ENCODE peak calls at places on chromosomes 12 and 14, in seven cellular contexts. One of them, this sample, is unnamed.

GRCh38 chr14:61608245-61609142 is 86.8 kb upstream of the HIF1A start:
- DNase-seq in HFF-Myc: no peak
- DNase-seq in A549: no peak
- DNase-seq in ovary: no peak
- DNase-seq in CD4-positive, alpha-beta T cell: no peak
- DNase-seq in AG04450: no peak
- DNase-seq in transverse colon: no peak
- DNase-seq in this sample: peak; percentile 85

GRCh38 chr14:55582741-55583140 is 2.7 kb downstream of the KTN1 start:
- DNase-seq in ovary: no peak
- DNase-seq in A549: no peak
- DNase-seq in AG04450: no peak
- DNase-seq in HFF-Myc: no peak
- DNase-seq in CD4-positive, alpha-beta T cell: no peak
- DNase-seq in transverse colon: no peak
- DNase-seq in this sample: no peak

GRCh38 chr12:5172886-5173285 is 129.2 kb downstream of the KCNA5 start:
- DNase-seq in transverse colon: no peak
- DNase-seq in A549: no peak
- DNase-seq in HFF-Myc: no peak
- DNase-seq in AG04450: no peak
- DNase-seq in CD4-positive, alpha-beta T cell: no peak
- DNase-seq in ovary: no peak
- DNase-seq in this sample: no peak

GRCh38 chr12:48021485-48022179 is 17.4 kb upstream of the COL2A1 start:
- DNase-seq in HFF-Myc: no peak
- DNase-seq in ovary: no peak
- DNase-seq in A549: no peak
- DNase-seq in AG04450: no peak
- DNase-seq in transverse colon: peak; percentile 55
- DNase-seq in CD4-positive, alpha-beta T cell: no peak
- DNase-seq in this sample: no peak

GRCh38 chr12:29732211-29732992 is 51.3 kb downstream of the TMTC1 start:
- DNase-seq in AG04450: no peak
- DNase-seq in ovary: no peak
- DNase-seq in HFF-Myc: no peak
- DNase-seq in transverse colon: no peak
- DNase-seq in A549: no peak
- DNase-seq in CD4-positive, alpha-beta T cell: no peak
- DNase-seq in this sample: peak; percentile 35

GRCh38 chr14:27890259-27890658 is 876.3 kb upstream of the FOXG1 start:
- DNase-seq in CD4-positive, alpha-beta T cell: no peak
- DNase-seq in AG04450: no peak
- DNase-seq in HFF-Myc: no peak
- DNase-seq in ovary: no peak
- DNase-seq in transverse colon: no peak
- DNase-seq in A549: no peak
- DNase-seq in this sample: no peak

GRCh38 chr12:32533971-32534590 is 134.7 kb downstream of the FGD4 start:
- DNase-seq in HFF-Myc: peak; percentile 74
- DNase-seq in transverse colon: peak; percentile 78
- DNase-seq in AG04450: peak; percentile 95
- DNase-seq in CD4-positive, alpha-beta T cell: no peak
- DNase-seq in ovary: peak; percentile 53
- DNase-seq in A549: peak; percentile 61
- DNase-seq in this sample: peak; percentile 95

GRCh38 chr14:69314327-69314726 is 54.4 kb downstream of the GALNT16 start:
- DNase-seq in HFF-Myc: no peak
- DNase-seq in CD4-positive, alpha-beta T cell: no peak
- DNase-seq in transverse colon: no peak
- DNase-seq in ovary: no peak
- DNase-seq in AG04450: no peak
- DNase-seq in A549: no peak
- DNase-seq in this sample: no peak

GRCh38 chr14:91412939-91413338 is 4.7 kb downstream of the CCDC88C start:
- DNase-seq in ovary: no peak
- DNase-seq in HFF-Myc: no peak
- DNase-seq in AG04450: no peak
- DNase-seq in A549: no peak
- DNase-seq in CD4-positive, alpha-beta T cell: no peak
- DNase-seq in transverse colon: no peak
- DNase-seq in this sample: no peak

GRCh38 chr14:95382747-95383146 is 63.0 kb upstream of the CLMN start:
- DNase-seq in A549: no peak
- DNase-seq in HFF-Myc: no peak
- DNase-seq in CD4-positive, alpha-beta T cell: no peak
- DNase-seq in AG04450: no peak
- DNase-seq in transverse colon: no peak
- DNase-seq in ovary: no peak
- DNase-seq in this sample: no peak

GRCh38 chr12:15001733-15002471 is 29.1 kb downstream of the PDE6H start:
- DNase-seq in AG04450: no peak
- DNase-seq in HFF-Myc: no peak
- DNase-seq in CD4-positive, alpha-beta T cell: no peak
- DNase-seq in ovary: peak; percentile 52
- DNase-seq in transverse colon: peak; percentile 24
- DNase-seq in A549: no peak
- DNase-seq in this sample: peak; percentile 37

GRCh38 chr12:50394469-50395029 is 1.9 kb downstream of the FAM186A start:
- DNase-seq in A549: no peak
- DNase-seq in ovary: no peak
- DNase-seq in transverse colon: no peak
- DNase-seq in HFF-Myc: no peak
- DNase-seq in CD4-positive, alpha-beta T cell: no peak
- DNase-seq in AG04450: no peak
- DNase-seq in this sample: no peak

GRCh38 chr12:132427177-132427725 is 62.7 kb upstream of the FBRSL1 start:
- DNase-seq in transverse colon: no peak
- DNase-seq in CD4-positive, alpha-beta T cell: no peak
- DNase-seq in A549: no peak
- DNase-seq in AG04450: no peak
- DNase-seq in ovary: no peak
- DNase-seq in HFF-Myc: no peak
- DNase-seq in this sample: no peak

GRCh38 chr12:76144253-76144564 is 59.7 kb upstream of the NAP1L1 start:
- DNase-seq in ovary: no peak
- DNase-seq in HFF-Myc: no peak
- DNase-seq in CD4-positive, alpha-beta T cell: peak; percentile 8
- DNase-seq in A549: no peak
- DNase-seq in transverse colon: peak; percentile 11
- DNase-seq in AG04450: no peak
- DNase-seq in this sample: no peak

GRCh38 chr12:112107728-112108447 is 695 bp downstream of the NAA25 start:
- DNase-seq in CD4-positive, alpha-beta T cell: no peak
- DNase-seq in transverse colon: peak; percentile 20
- DNase-seq in HFF-Myc: no peak
- DNase-seq in A549: peak; percentile 31
- DNase-seq in AG04450: no peak
- DNase-seq in ovary: no peak
- DNase-seq in this sample: no peak

GRCh38 chr14:96352708-96353107 is 10.4 kb downstream of the ATG2B start:
- DNase-seq in HFF-Myc: no peak
- DNase-seq in CD4-positive, alpha-beta T cell: no peak
- DNase-seq in transverse colon: no peak
- DNase-seq in ovary: no peak
- DNase-seq in A549: no peak
- DNase-seq in AG04450: no peak
- DNase-seq in this sample: no peak

GRCh38 chr14:57245941-57246340 is 22.8 kb downstream of the EXOC5 start:
- DNase-seq in transverse colon: no peak
- DNase-seq in CD4-positive, alpha-beta T cell: no peak
- DNase-seq in HFF-Myc: no peak
- DNase-seq in ovary: no peak
- DNase-seq in AG04450: no peak
- DNase-seq in A549: no peak
- DNase-seq in this sample: no peak

GRCh38 chr12:92478692-92479091 is 224.1 kb upstream of the PLEKHG7 start:
- DNase-seq in CD4-positive, alpha-beta T cell: no peak
- DNase-seq in ovary: no peak
- DNase-seq in HFF-Myc: no peak
- DNase-seq in transverse colon: no peak
- DNase-seq in AG04450: no peak
- DNase-seq in A549: no peak
- DNase-seq in this sample: no peak

GRCh38 chr14:45198551-45198950 is 54.5 kb downstream of the MIS18BP1 start:
- DNase-seq in CD4-positive, alpha-beta T cell: no peak
- DNase-seq in HFF-Myc: no peak
- DNase-seq in AG04450: no peak
- DNase-seq in ovary: no peak
- DNase-seq in transverse colon: no peak
- DNase-seq in A549: no peak
- DNase-seq in this sample: peak; percentile 86

GRCh38 chr12:51395283-51396230 is 4.4 kb upstream of the GALNT6 start:
- DNase-seq in HFF-Myc: no peak
- DNase-seq in transverse colon: no peak
- DNase-seq in CD4-positive, alpha-beta T cell: no peak
- DNase-seq in AG04450: no peak
- DNase-seq in A549: no peak
- DNase-seq in ovary: no peak
- DNase-seq in this sample: no peak

GRCh38 chr12:92509156-92509758 is 193.5 kb upstream of the PLEKHG7 start:
- DNase-seq in AG04450: no peak
- DNase-seq in A549: no peak
- DNase-seq in transverse colon: no peak
- DNase-seq in ovary: no peak
- DNase-seq in HFF-Myc: no peak
- DNase-seq in CD4-positive, alpha-beta T cell: no peak
- DNase-seq in this sample: no peak

GRCh38 chr14:74302160-74302628 is 540 bp downstream of the ABCD4 start:
- DNase-seq in AG04450: no peak
- DNase-seq in CD4-positive, alpha-beta T cell: no peak
- DNase-seq in HFF-Myc: no peak
- DNase-seq in ovary: no peak
- DNase-seq in A549: peak; percentile 71
- DNase-seq in transverse colon: no peak
- DNase-seq in this sample: peak; percentile 55

GRCh38 chr12:115132906-115133305 is 448.9 kb upstream of the TBX3 start:
- DNase-seq in HFF-Myc: no peak
- DNase-seq in transverse colon: no peak
- DNase-seq in A549: no peak
- DNase-seq in AG04450: no peak
- DNase-seq in CD4-positive, alpha-beta T cell: no peak
- DNase-seq in ovary: no peak
- DNase-seq in this sample: no peak

GRCh38 chr12:102702447-102703114 is 214.5 kb downstream of the PAH start:
- DNase-seq in transverse colon: peak; percentile 29
- DNase-seq in CD4-positive, alpha-beta T cell: no peak
- DNase-seq in HFF-Myc: peak; percentile 32
- DNase-seq in A549: peak; percentile 53
- DNase-seq in AG04450: peak; percentile 27
- DNase-seq in ovary: peak; percentile 34
- DNase-seq in this sample: peak; percentile 55

GRCh38 chr12:59431266-59431665 is 164.6 kb upstream of the SLC16A7 start:
- DNase-seq in AG04450: no peak
- DNase-seq in transverse colon: no peak
- DNase-seq in CD4-positive, alpha-beta T cell: no peak
- DNase-seq in ovary: no peak
- DNase-seq in HFF-Myc: no peak
- DNase-seq in A549: no peak
- DNase-seq in this sample: no peak

GRCh38 chr12:110171186-110171538 is 47.0 kb downstream of the IFT81 start:
- DNase-seq in HFF-Myc: no peak
- DNase-seq in A549: no peak
- DNase-seq in AG04450: no peak
- DNase-seq in CD4-positive, alpha-beta T cell: no peak
- DNase-seq in transverse colon: no peak
- DNase-seq in ovary: no peak
- DNase-seq in this sample: no peak

GRCh38 chr14:101889366-101889765 is 75.0 kb upstream of the DYNC1H1 start:
- DNase-seq in AG04450: no peak
- DNase-seq in CD4-positive, alpha-beta T cell: no peak
- DNase-seq in A549: no peak
- DNase-seq in ovary: no peak
- DNase-seq in HFF-Myc: no peak
- DNase-seq in transverse colon: peak; percentile 4
- DNase-seq in this sample: no peak

GRCh38 chr12:54376596-54377468 is 7.7 kb downstream of the ZNF385A start:
- DNase-seq in AG04450: no peak
- DNase-seq in A549: no peak
- DNase-seq in CD4-positive, alpha-beta T cell: no peak
- DNase-seq in HFF-Myc: no peak
- DNase-seq in ovary: no peak
- DNase-seq in transverse colon: no peak
- DNase-seq in this sample: no peak

GRCh38 chr12:113867258-113867657 is 98.9 kb downstream of the RBM19 start:
- DNase-seq in transverse colon: no peak
- DNase-seq in A549: peak; percentile 54
- DNase-seq in HFF-Myc: no peak
- DNase-seq in AG04450: no peak
- DNase-seq in CD4-positive, alpha-beta T cell: no peak
- DNase-seq in ovary: no peak
- DNase-seq in this sample: no peak
- TF ChIP-seq CTCF in transverse colon: no peak
- TF ChIP-seq CTCF in A549: peak; percentile 44
- TF ChIP-seq CTCF in HFF-Myc: peak; percentile 61
- TF ChIP-seq CTCF in AG04450: peak; percentile 57
- TF ChIP-seq CTCF in CD4-positive, alpha-beta T cell: no peak
- TF ChIP-seq CTCF in ovary: no peak
- TF ChIP-seq CTCF in this sample: peak; percentile 65

GRCh38 chr12:25806271-25806670 is 152.2 kb upstream of the RASSF8 start:
- DNase-seq in A549: no peak
- DNase-seq in AG04450: no peak
- DNase-seq in ovary: no peak
- DNase-seq in HFF-Myc: peak; percentile 69
- DNase-seq in transverse colon: no peak
- DNase-seq in CD4-positive, alpha-beta T cell: no peak
- DNase-seq in this sample: peak; percentile 72
- TF ChIP-seq CTCF in A549: no peak
- TF ChIP-seq CTCF in AG04450: no peak
- TF ChIP-seq CTCF in ovary: no peak
- TF ChIP-seq CTCF in HFF-Myc: no peak
- TF ChIP-seq CTCF in transverse colon: no peak
- TF ChIP-seq CTCF in CD4-positive, alpha-beta T cell: no peak
- TF ChIP-seq CTCF in this sample: no peak

DNA sequence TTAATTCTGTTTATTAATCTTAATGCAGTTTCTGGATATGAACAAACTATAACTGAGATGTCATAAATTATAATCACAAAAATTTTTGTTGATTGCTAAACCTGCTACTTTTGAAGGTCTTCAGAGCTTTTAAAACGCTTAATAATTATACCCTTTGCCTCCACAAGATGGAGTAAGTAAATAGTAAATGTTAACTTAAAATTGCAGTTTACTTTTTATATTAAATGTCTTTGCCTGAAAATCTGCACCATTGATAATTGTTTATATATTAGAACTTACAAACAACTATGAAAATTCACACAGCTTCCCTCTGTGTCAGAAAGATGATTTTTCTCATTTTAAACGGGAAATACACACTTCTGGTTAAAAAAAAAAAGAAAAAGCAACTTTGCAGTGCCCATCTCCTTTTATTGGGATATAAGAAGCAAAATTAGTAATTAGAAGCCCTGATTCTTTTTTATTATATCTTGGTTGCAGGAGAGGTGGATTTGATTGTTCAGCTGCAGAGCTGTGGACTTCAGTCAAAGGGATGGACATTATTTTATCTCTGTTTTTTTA is 35.6 kb downstream of the SCFD1 start:
- DNase-seq in CD4-positive, alpha-beta T cell: no peak
- DNase-seq in ovary: no peak
- DNase-seq in A549: peak; percentile 3
- DNase-seq in transverse colon: no peak
- DNase-seq in AG04450: no peak
- DNase-seq in HFF-Myc: no peak
- DNase-seq in this sample: peak; percentile 10
- TF ChIP-seq CTCF in CD4-positive, alpha-beta T cell: peak; percentile 30
- TF ChIP-seq CTCF in ovary: no peak
- TF ChIP-seq CTCF in A549: peak; percentile 48
- TF ChIP-seq CTCF in transverse colon: no peak
- TF ChIP-seq CTCF in AG04450: peak; percentile 40
- TF ChIP-seq CTCF in HFF-Myc: no peak
- TF ChIP-seq CTCF in this sample: peak; percentile 35

GRCh38 chr14:90396342-90397339 is at the start of gene CALM1:
- DNase-seq in AG04450: peak; percentile 91
- DNase-seq in ovary: peak; percentile 98
- DNase-seq in HFF-Myc: peak; percentile 69
- DNase-seq in A549: peak; percentile 81
- DNase-seq in transverse colon: peak; percentile 97
- DNase-seq in CD4-positive, alpha-beta T cell: peak; percentile 97
- DNase-seq in this sample: peak; percentile 96
- TF ChIP-seq CTCF in AG04450: no peak
- TF ChIP-seq CTCF in ovary: peak; percentile 48
- TF ChIP-seq CTCF in HFF-Myc: no peak
- TF ChIP-seq CTCF in A549: no peak
- TF ChIP-seq CTCF in transverse colon: no peak
- TF ChIP-seq CTCF in CD4-positive, alpha-beta T cell: no peak
- TF ChIP-seq CTCF in this sample: no peak

This sample was measured in astrocyte of the spinal cord.